ENCODE peak calls at places on chromosomes 6 and 20, in four cellular contexts. One of them, this sample, is unnamed.

GRCh38 chr20:50415516-50416268 is 94.5 kb upstream of the PTPN1 start:
- DNase-seq in left ventricle myocardium inferior: peak; percentile 100
- DNase-seq in OCI-LY7: no peak
- DNase-seq in CD4-positive, CD25-positive, alpha-beta regulatory T cell: no peak
- DNase-seq in this sample: no peak

GRCh38 chr6:84528201-84528600 is 236.2 kb downstream of the TBX18 start:
- DNase-seq in OCI-LY7: no peak
- DNase-seq in CD4-positive, CD25-positive, alpha-beta regulatory T cell: no peak
- DNase-seq in left ventricle myocardium inferior: no peak
- DNase-seq in this sample: no peak

GRCh38 chr20:10074513-10074912 is 39.7 kb downstream of the ANKEF1 start:
- DNase-seq in CD4-positive, CD25-positive, alpha-beta regulatory T cell: no peak
- DNase-seq in left ventricle myocardium inferior: peak; percentile 15
- DNase-seq in OCI-LY7: no peak
- DNase-seq in this sample: no peak

GRCh38 chr6:132391391-132392291 is 9.6 kb downstream of the MOXD1 start:
- DNase-seq in OCI-LY7: no peak
- DNase-seq in CD4-positive, CD25-positive, alpha-beta regulatory T cell: no peak
- DNase-seq in left ventricle myocardium inferior: peak; percentile 18
- DNase-seq in this sample: no peak

GRCh38 chr6:152135755-152136448 is 328.4 kb downstream of the ESR1 start:
- DNase-seq in left ventricle myocardium inferior: no peak
- DNase-seq in OCI-LY7: no peak
- DNase-seq in CD4-positive, CD25-positive, alpha-beta regulatory T cell: no peak
- DNase-seq in this sample: no peak

GRCh38 chr6:7658543-7658942 is 67.4 kb upstream of the BMP6 start:
- DNase-seq in left ventricle myocardium inferior: no peak
- DNase-seq in CD4-positive, CD25-positive, alpha-beta regulatory T cell: no peak
- DNase-seq in OCI-LY7: no peak
- DNase-seq in this sample: no peak

GRCh38 chr6:156851447-156851846 is 74.3 kb downstream of the ARID1B start:
- DNase-seq in left ventricle myocardium inferior: no peak
- DNase-seq in CD4-positive, CD25-positive, alpha-beta regulatory T cell: no peak
- DNase-seq in OCI-LY7: peak; percentile 30
- DNase-seq in this sample: peak; percentile 33

GRCh38 chr20:2984028-2984501 is 59.4 kb upstream of the GNRH2 start:
- DNase-seq in OCI-LY7: peak; percentile 21
- DNase-seq in left ventricle myocardium inferior: no peak
- DNase-seq in CD4-positive, CD25-positive, alpha-beta regulatory T cell: peak; percentile 26
- DNase-seq in this sample: peak; percentile 55

GRCh38 chr6:33926451-33926850 is 122.6 kb upstream of the MLN start:
- DNase-seq in left ventricle myocardium inferior: no peak
- DNase-seq in OCI-LY7: peak; percentile 51
- DNase-seq in CD4-positive, CD25-positive, alpha-beta regulatory T cell: no peak
- DNase-seq in this sample: peak; percentile 10

GRCh38 chr6:158793432-158793831 is 25.7 kb downstream of the EZR start:
- DNase-seq in OCI-LY7: peak; percentile 69
- DNase-seq in CD4-positive, CD25-positive, alpha-beta regulatory T cell: peak; percentile 57
- DNase-seq in left ventricle myocardium inferior: no peak
- DNase-seq in this sample: peak; percentile 15

DNA sequence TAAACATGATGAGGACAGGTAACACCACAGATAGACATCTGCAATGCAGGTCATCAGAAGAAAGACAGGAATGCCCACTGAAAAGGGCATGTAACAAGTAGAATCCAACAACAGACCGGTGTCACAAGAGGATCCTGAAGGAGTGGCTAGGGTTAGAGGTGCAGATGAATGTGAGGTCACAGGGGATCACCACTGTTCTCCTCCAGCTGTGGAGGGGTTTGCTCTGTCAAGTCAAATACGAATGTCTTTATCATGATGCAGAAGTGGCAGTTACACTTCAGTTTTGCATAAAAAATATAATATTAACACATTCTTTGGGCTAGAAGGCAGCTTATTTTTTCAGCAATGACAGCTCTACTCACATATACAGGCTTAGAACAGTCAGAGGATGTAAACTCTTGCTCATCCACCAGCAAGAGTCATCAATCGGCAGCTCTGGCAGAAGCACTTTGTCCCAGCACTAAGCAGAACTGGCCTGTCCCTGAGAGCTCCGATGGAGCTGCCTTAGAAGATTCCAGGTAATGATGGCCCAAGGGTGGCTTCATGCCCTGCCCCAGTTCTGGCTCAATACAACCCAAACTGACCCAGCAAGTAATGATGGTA is 130.4 kb upstream of the TRAF3IP2 start:
- DNase-seq in CD4-positive, CD25-positive, alpha-beta regulatory T cell: no peak
- DNase-seq in OCI-LY7: no peak
- DNase-seq in left ventricle myocardium inferior: no peak
- DNase-seq in this sample: no peak
- H3K4me1 ChIP-seq in CD4-positive, CD25-positive, alpha-beta regulatory T cell: peaks cover 73% of the 10 kb centered on the region
- H3K4me1 ChIP-seq in OCI-LY7: peaks cover 33% of the 10 kb centered on the region
- H3K4me1 ChIP-seq in left ventricle myocardium inferior: peaks cover 80% of the 10 kb centered on the region
- H3K4me1 ChIP-seq in this sample: peaks cover 6% of the 10 kb centered on the region

GRCh38 chr20:19256085-19256484 is 43.6 kb downstream of the SLC24A3 start:
- DNase-seq in left ventricle myocardium inferior: no peak
- DNase-seq in OCI-LY7: no peak
- DNase-seq in CD4-positive, CD25-positive, alpha-beta regulatory T cell: no peak
- DNase-seq in this sample: no peak
- H3K4me1 ChIP-seq in left ventricle myocardium inferior: peaks cover 11% of the 10 kb centered on the region
- H3K4me1 ChIP-seq in OCI-LY7: no peaks in the 10 kb centered on the region
- H3K4me1 ChIP-seq in CD4-positive, CD25-positive, alpha-beta regulatory T cell: no peaks in the 10 kb centered on the region
- H3K4me1 ChIP-seq in this sample: peaks cover 10% of the 10 kb centered on the region

DNA sequence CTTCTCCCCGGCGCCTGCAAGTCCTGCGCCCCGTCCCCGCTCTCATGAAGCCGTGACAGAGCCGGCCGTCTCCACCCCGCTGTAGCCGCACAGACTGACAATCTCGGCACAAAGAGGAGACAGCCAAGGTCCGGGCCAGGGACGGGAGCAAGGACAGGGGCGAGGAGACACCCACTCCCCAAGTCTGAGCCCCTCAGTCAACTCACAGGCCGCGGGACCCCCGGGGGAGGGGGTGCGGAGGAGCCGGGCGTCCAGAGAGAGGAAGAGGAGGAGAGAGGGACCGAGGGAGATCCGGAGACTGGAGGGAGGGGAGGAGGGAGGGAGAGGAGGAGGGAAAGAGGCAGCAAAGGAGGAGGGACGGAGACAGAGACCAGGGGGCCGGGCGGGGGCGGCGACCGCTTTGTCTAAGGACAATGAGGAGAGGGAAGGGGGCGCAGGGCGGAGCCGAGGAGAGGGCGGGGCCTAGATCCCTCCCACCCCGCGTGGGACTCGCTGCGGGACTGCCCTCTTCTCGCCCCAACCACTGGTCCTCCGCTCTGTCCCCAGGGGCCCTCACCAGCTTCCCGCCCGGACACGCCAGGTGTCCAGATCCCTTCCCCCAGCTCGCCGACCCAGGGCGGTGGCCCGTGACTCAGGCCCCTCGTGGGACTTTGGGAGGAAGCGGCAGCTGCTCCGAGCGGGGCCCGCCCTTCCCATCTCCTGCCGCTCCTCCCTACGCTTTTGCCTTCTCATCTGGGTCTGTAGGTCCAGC is 638 bp upstream of the PPP1R18 start:
- DNase-seq in OCI-LY7: peak; percentile 98
- DNase-seq in CD4-positive, CD25-positive, alpha-beta regulatory T cell: peak; percentile 45
- DNase-seq in left ventricle myocardium inferior: peak; percentile 98
- DNase-seq in this sample: peak; percentile 61
- H3K4me1 ChIP-seq in OCI-LY7: peaks cover 34% of the 10 kb centered on the region
- H3K4me1 ChIP-seq in CD4-positive, CD25-positive, alpha-beta regulatory T cell: peaks cover 67% of the 10 kb centered on the region
- H3K4me1 ChIP-seq in left ventricle myocardium inferior: peaks cover 92% of the 10 kb centered on the region
- H3K4me1 ChIP-seq in this sample: peaks cover 27% of the 10 kb centered on the region

DNA sequence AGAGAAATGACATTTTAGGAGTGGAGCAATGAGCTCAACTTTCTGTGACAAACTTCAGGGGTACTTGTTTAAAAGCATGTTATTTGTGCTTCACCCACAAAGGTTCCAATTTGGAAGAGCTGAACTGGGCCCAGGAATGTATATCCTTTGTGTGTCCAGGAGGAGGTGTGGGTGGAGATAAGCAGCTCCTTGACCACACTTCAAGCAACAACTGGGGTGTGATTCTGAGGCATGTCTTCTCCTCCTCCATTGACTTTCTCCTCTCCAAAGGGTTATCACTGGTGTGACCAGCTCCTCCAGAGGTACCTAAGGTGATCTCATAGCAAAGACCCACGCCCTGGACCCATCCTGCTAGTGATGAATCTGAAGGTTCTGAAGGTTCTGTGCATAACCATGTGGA is 60.7 kb upstream of the CD93 start:
- DNase-seq in CD4-positive, CD25-positive, alpha-beta regulatory T cell: no peak
- DNase-seq in OCI-LY7: no peak
- DNase-seq in left ventricle myocardium inferior: no peak
- DNase-seq in this sample: no peak
- H3K4me1 ChIP-seq in CD4-positive, CD25-positive, alpha-beta regulatory T cell: peaks cover 14% of the 10 kb centered on the region
- H3K4me1 ChIP-seq in OCI-LY7: no peaks in the 10 kb centered on the region
- H3K4me1 ChIP-seq in left ventricle myocardium inferior: peaks cover 73% of the 10 kb centered on the region
- H3K4me1 ChIP-seq in this sample: no peaks in the 10 kb centered on the region

GRCh38 chr20:58651548-58651822 is 402 bp downstream of the STX16 start:
- DNase-seq in left ventricle myocardium inferior: no peak
- DNase-seq in CD4-positive, CD25-positive, alpha-beta regulatory T cell: no peak
- DNase-seq in OCI-LY7: peak; percentile 5
- DNase-seq in this sample: no peak

GRCh38 chr20:58656825-58657224 is 5.7 kb downstream of the STX16 start:
- DNase-seq in left ventricle myocardium inferior: no peak
- DNase-seq in CD4-positive, CD25-positive, alpha-beta regulatory T cell: no peak
- DNase-seq in OCI-LY7: no peak
- DNase-seq in this sample: no peak

GRCh38 chr20:58651823-58652605 is 931 bp downstream of the STX16 start:
- DNase-seq in OCI-LY7: peak; percentile 79
- DNase-seq in left ventricle myocardium inferior: peak; percentile 39
- DNase-seq in CD4-positive, CD25-positive, alpha-beta regulatory T cell: peak; percentile 82
- DNase-seq in this sample: peak; percentile 84

GRCh38 chr20:58652606-58653303 is 1.7 kb downstream of the STX16 start:
- DNase-seq in OCI-LY7: peak; percentile 9
- DNase-seq in left ventricle myocardium inferior: no peak
- DNase-seq in CD4-positive, CD25-positive, alpha-beta regulatory T cell: peak; percentile 33
- DNase-seq in this sample: no peak

DNA sequence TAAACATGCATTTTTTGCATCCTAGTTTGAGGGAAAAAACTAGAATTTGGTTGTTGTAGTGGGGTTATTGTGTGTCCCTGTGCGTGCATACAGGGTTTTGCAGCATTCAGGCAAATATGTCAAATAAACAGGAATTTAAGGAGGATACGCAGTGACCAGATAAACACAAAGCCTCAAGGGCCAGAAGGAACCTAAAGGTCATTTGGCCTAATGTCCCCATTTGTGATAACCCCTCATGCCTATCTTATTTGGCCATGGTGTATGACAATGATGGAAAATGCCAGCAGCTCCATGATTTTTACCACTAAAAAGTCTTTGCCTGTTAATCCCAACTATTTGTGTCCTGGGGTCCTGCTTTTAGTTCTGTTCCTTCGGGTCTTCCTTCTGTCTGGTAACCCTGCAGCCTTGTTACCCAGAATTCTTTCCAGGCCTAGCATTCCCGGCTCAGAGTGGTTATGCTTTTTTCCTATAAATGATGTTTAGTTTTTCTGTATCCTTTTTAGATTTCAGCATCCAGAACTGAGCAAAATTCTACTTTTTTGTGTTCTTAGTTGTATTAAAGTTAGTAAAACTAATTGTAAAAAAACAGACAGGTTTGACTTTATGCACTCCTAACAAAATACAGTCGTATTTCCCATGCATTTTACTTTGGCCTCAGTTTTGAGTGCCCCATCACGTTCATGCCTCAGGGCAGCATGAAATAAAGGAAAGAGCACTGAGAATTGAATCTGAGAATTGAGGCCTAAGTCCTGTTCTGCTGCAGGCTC is 4.4 kb downstream of the STX16 start:
- DNase-seq in OCI-LY7: no peak
- DNase-seq in left ventricle myocardium inferior: no peak
- DNase-seq in CD4-positive, CD25-positive, alpha-beta regulatory T cell: no peak
- DNase-seq in this sample: no peak
- H3K4me1 ChIP-seq in OCI-LY7: peaks cover 59% of the 10 kb centered on the region
- H3K4me1 ChIP-seq in left ventricle myocardium inferior: peaks cover 87% of the 10 kb centered on the region
- H3K4me1 ChIP-seq in CD4-positive, CD25-positive, alpha-beta regulatory T cell: peaks cover 81% of the 10 kb centered on the region
- H3K4me1 ChIP-seq in this sample: peaks cover 9% of the 10 kb centered on the region

This sample was measured in MM.1S.